ENCODE peak calls at places on chromosome 5, in six cellular contexts. M is aorta, V is osteoblast, Y is mammary epithelial cell, R is trophoblast cell, K is adipocyte. B is an unnamed sample. For H3K27me3, the result is how much of the 10 kb centered on the place peaks cover.

GRCh38 chr5:50727149-50727496 is 60.7 kb downstream of the PARP8 start:
- DNase-seq in V (no peak), Y (peak), K (no peak), R (no peak), M (peak), B (no peak)

GRCh38 chr5:6727231-6727630 is 14.0 kb downstream of the TENT4A start:
- DNase-seq in R (no peak), M (no peak), Y (no peak), K (no peak), V (no peak), B (no peak)

GRCh38 chr5:78649816-78650561 is 1.4 kb upstream of the LHFPL2 start:
- DNase-seq in K (peak), M (no peak), R (peak), Y (peak), V (peak), B (peak)

GRCh38 chr5:134003957-134004625 is 684 bp downstream of the VDAC1 start:
- DNase-seq in Y (peak), R (peak), K (peak), M (peak), V (peak), B (no peak)

GRCh38 chr5:148928141-148928540 is 101.7 kb downstream of the ADRB2 start:
- DNase-seq in V (no peak), Y (peak), R (no peak), K (peak), M (no peak), B (no peak)

GRCh38 chr5:163024936-163025335 is 412.5 kb upstream of the CCNG1 start:
- DNase-seq in K (no peak), V (no peak), M (no peak), Y (no peak), R (no peak), B (no peak)

GRCh38 chr5:99061711-99062110 is 132.9 kb upstream of the CHD1 start:
- DNase-seq in K (peak), Y (peak), V (peak), R (peak), M (no peak), B (no peak)

GRCh38 chr5:94433393-94434149 is 184.8 kb downstream of the KIAA0825 start:
- DNase-seq in K (peak), V (peak), Y (peak), M (no peak), R (peak), B (no peak)

DNA sequence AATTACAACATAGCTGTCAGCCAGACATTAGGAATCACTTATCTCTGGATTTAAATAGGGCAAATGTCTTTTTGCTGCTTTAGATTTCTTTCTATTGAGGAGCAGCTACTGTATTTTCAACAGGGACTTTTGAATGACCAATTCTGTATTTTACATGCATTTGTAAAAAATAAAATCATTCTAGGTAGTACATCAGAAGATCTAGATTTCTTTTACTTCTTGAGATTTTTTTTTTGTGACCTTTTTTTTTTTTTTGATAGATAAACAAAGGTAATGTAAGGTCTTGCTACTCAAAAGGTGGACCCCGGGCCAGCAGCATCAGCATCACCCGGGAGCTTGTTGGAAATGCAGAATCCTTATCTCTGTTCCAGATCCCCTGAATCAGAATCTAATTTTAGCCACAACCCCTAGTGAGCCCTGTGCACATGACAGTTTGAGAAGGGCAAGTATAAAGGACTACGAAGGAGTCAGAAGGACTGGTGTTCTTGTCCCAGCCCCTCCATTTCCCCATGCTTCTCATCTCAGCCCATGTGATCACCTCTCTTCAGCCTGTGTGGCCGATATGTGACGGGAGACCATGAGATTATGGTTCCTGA is 37.7 kb upstream of the CKMT2 start:
- DNase-seq in V (peak), M (no peak), R (no peak), Y (no peak), K (peak), B (no peak)
- H3K4me3 ChIP-seq in V (no peak), M (no peak), R (no peak), Y (no peak), K (peak), B (no peak)

DNA sequence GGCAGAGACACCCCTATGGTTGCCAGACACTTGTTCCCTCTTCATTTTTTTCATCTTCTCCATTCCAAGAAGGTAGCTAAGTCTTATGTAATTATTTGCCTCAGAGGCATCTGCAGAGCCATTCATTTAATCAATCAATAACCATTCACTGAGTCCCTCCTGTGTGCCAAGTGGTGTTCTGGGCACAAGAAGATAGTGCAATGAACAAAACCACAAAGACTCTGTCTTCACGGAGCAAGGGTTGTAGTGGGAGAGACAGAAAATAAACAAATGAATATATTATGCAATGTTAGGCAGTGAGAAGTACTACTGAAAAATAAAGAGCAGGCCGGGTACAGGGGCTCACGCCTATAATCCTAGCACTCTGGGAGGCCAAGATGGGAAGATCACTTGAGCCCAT is 41.4 kb upstream of the CTNNA1 start:
- DNase-seq in R (no peak), M (no peak), K (no peak), V (no peak), Y (no peak), B (no peak)
- H3K27me3 ChIP-seq in R (under half), M (under half), K (under half), V (under half), Y (under half), B (under half)

GRCh38 chr5:67166460-67166871 is 30.1 kb downstream of the CD180 start:
- DNase-seq in M (peak), K (no peak), V (no peak), Y (no peak), R (peak), B (peak)
- H3K4me3 ChIP-seq in M (no peak), K (peak), V (peak), Y (no peak), R (no peak), B (peak)

DNA sequence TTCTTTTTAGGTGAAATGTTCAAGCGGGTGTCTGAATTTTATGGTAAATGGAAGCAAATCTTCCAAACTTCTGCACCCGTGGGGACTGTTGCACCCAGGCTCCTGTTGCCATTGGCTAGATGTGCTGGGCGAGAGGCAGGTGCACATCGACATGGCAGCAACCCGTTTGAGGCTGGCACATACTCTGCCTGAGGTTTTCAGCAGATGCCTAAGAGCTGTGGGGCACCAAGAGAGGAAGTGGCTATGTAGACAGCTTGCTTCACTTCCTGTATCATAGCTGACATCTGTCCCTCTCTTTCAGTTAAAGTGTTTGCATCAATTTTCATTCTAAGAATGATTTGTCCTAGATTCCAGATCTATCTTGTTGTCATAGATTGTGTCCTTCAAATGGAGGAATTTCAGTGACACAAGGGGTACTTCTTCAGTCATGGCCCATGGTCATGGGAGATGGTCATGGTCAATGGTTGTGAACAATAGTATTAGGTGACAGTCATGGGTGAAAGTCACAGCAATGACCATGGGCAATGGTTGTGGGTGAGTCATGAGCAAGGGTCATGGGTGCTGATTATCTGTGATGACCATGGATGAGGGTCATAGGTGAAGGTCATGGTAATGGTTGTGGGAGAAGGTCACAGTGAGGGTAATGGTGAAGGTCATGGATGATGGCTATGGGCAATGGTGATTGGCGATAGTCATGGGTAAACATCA is 115.1 kb upstream of the IRX4 start:
- DNase-seq in Y (no peak), K (no peak), V (no peak), M (no peak), R (no peak), B (no peak)
- H3K27me3 ChIP-seq in Y (under half), K (under half), V (under half), M (under half), R (under half), B (under half)